ENCODE peak calls at places on chromosomes 16 and 17, in five cellular contexts. One of them, this sample, is unnamed.

GRCh38 chr17:66373944-66374817 is 71.8 kb downstream of the PRKCA start:
- DNase-seq in AG10803: no peak
- DNase-seq in dorsolateral prefrontal cortex: no peak
- DNase-seq in OCI-LY7: no peak
- DNase-seq in CD4-positive, CD25-positive, alpha-beta regulatory T cell: peak; percentile 36
- DNase-seq in this sample: peak; percentile 76

GRCh38 chr16:70804153-70804728 is 3.3 kb upstream of the VAC14 start:
- DNase-seq in CD4-positive, CD25-positive, alpha-beta regulatory T cell: no peak
- DNase-seq in AG10803: peak; percentile 90
- DNase-seq in OCI-LY7: no peak
- DNase-seq in dorsolateral prefrontal cortex: no peak
- DNase-seq in this sample: no peak

GRCh38 chr17:82819015-82819414 is 20.8 kb downstream of the ZNF750 start:
- DNase-seq in dorsolateral prefrontal cortex: no peak
- DNase-seq in CD4-positive, CD25-positive, alpha-beta regulatory T cell: no peak
- DNase-seq in OCI-LY7: peak; percentile 17
- DNase-seq in AG10803: no peak
- DNase-seq in this sample: no peak

GRCh38 chr17:75753514-75754377 is 11.2 kb downstream of the GALK1 start:
- DNase-seq in OCI-LY7: peak; percentile 92
- DNase-seq in dorsolateral prefrontal cortex: peak; percentile 80
- DNase-seq in CD4-positive, CD25-positive, alpha-beta regulatory T cell: peak; percentile 72
- DNase-seq in AG10803: peak; percentile 60
- DNase-seq in this sample: peak; percentile 69

GRCh38 chr16:73056383-73056782 is 8.5 kb upstream of the ZFHX3 start:
- DNase-seq in OCI-LY7: no peak
- DNase-seq in dorsolateral prefrontal cortex: no peak
- DNase-seq in CD4-positive, CD25-positive, alpha-beta regulatory T cell: no peak
- DNase-seq in AG10803: no peak
- DNase-seq in this sample: no peak

GRCh38 chr17:73562896-73563295 is 81.3 kb downstream of the SDK2 start:
- DNase-seq in OCI-LY7: no peak
- DNase-seq in CD4-positive, CD25-positive, alpha-beta regulatory T cell: no peak
- DNase-seq in dorsolateral prefrontal cortex: no peak
- DNase-seq in AG10803: no peak
- DNase-seq in this sample: no peak

GRCh38 chr17:77382356-77382911 is 241.7 kb downstream of the SEC14L1 start:
- DNase-seq in AG10803: no peak
- DNase-seq in OCI-LY7: peak; percentile 85
- DNase-seq in dorsolateral prefrontal cortex: no peak
- DNase-seq in CD4-positive, CD25-positive, alpha-beta regulatory T cell: peak; percentile 62
- DNase-seq in this sample: no peak

GRCh38 chr17:5580367-5580766 is 3.9 kb downstream of the NLRP1 start:
- DNase-seq in AG10803: peak; percentile 73
- DNase-seq in dorsolateral prefrontal cortex: no peak
- DNase-seq in OCI-LY7: no peak
- DNase-seq in CD4-positive, CD25-positive, alpha-beta regulatory T cell: no peak
- DNase-seq in this sample: no peak

GRCh38 chr17:60416368-60416925 is 5.8 kb upstream of the CHCT1 start:
- DNase-seq in AG10803: peak; percentile 28
- DNase-seq in OCI-LY7: no peak
- DNase-seq in dorsolateral prefrontal cortex: no peak
- DNase-seq in CD4-positive, CD25-positive, alpha-beta regulatory T cell: no peak
- DNase-seq in this sample: no peak

GRCh38 chr17:82041139-82041814 is 3.8 kb upstream of the DCXR start:
- DNase-seq in AG10803: no peak
- DNase-seq in dorsolateral prefrontal cortex: no peak
- DNase-seq in OCI-LY7: no peak
- DNase-seq in CD4-positive, CD25-positive, alpha-beta regulatory T cell: no peak
- DNase-seq in this sample: no peak

GRCh38 chr17:55969577-55969976 is 183.7 kb upstream of the ANKFN1 start:
- DNase-seq in OCI-LY7: no peak
- DNase-seq in AG10803: no peak
- DNase-seq in dorsolateral prefrontal cortex: no peak
- DNase-seq in CD4-positive, CD25-positive, alpha-beta regulatory T cell: no peak
- DNase-seq in this sample: no peak

GRCh38 chr17:19645608-19646250 is 2.8 kb upstream of the ALDH3A2 start:
- DNase-seq in dorsolateral prefrontal cortex: no peak
- DNase-seq in CD4-positive, CD25-positive, alpha-beta regulatory T cell: peak; percentile 43
- DNase-seq in AG10803: no peak
- DNase-seq in OCI-LY7: peak; percentile 41
- DNase-seq in this sample: peak; percentile 43

GRCh38 chr16:83187404-83187803 is 560.6 kb downstream of the CDH13 start:
- DNase-seq in AG10803: peak; percentile 62
- DNase-seq in CD4-positive, CD25-positive, alpha-beta regulatory T cell: no peak
- DNase-seq in dorsolateral prefrontal cortex: no peak
- DNase-seq in OCI-LY7: no peak
- DNase-seq in this sample: no peak

GRCh38 chr17:17523001-17523713 is 27.0 kb upstream of the RASD1 start:
- DNase-seq in AG10803: no peak
- DNase-seq in CD4-positive, CD25-positive, alpha-beta regulatory T cell: no peak
- DNase-seq in OCI-LY7: no peak
- DNase-seq in dorsolateral prefrontal cortex: no peak
- DNase-seq in this sample: no peak

GRCh38 chr17:6940186-6940649 is 55.6 kb upstream of the ALOX12 start:
- DNase-seq in AG10803: peak; percentile 41
- DNase-seq in OCI-LY7: no peak
- DNase-seq in CD4-positive, CD25-positive, alpha-beta regulatory T cell: no peak
- DNase-seq in dorsolateral prefrontal cortex: no peak
- DNase-seq in this sample: peak; percentile 12

GRCh38 chr17:64103751-64104364 is 26.1 kb downstream of the ERN1 start:
- DNase-seq in dorsolateral prefrontal cortex: no peak
- DNase-seq in OCI-LY7: peak; percentile 63
- DNase-seq in AG10803: peak; percentile 58
- DNase-seq in CD4-positive, CD25-positive, alpha-beta regulatory T cell: no peak
- DNase-seq in this sample: no peak

GRCh38 chr17:38967290-38967738 is at the start of gene FBXO47:
- DNase-seq in CD4-positive, CD25-positive, alpha-beta regulatory T cell: peak; percentile 73
- DNase-seq in dorsolateral prefrontal cortex: peak; percentile 87
- DNase-seq in OCI-LY7: peak; percentile 93
- DNase-seq in AG10803: peak; percentile 90
- DNase-seq in this sample: peak; percentile 76

GRCh38 chr17:35345926-35346771 is 27.3 kb downstream of the SLFN11 start:
- DNase-seq in dorsolateral prefrontal cortex: no peak
- DNase-seq in OCI-LY7: no peak
- DNase-seq in CD4-positive, CD25-positive, alpha-beta regulatory T cell: peak; percentile 16
- DNase-seq in AG10803: peak; percentile 52
- DNase-seq in this sample: peak; percentile 41

GRCh38 chr17:42531455-42532354 is 4.3 kb upstream of the NAGLU start:
- DNase-seq in AG10803: peak; percentile 54
- DNase-seq in dorsolateral prefrontal cortex: peak; percentile 71
- DNase-seq in CD4-positive, CD25-positive, alpha-beta regulatory T cell: peak; percentile 49
- DNase-seq in OCI-LY7: peak; percentile 32
- DNase-seq in this sample: peak; percentile 50

GRCh38 chr16:67862623-67863583 is 9.9 kb upstream of the EDC4 start:
- DNase-seq in CD4-positive, CD25-positive, alpha-beta regulatory T cell: no peak
- DNase-seq in OCI-LY7: no peak
- DNase-seq in AG10803: peak; percentile 50
- DNase-seq in dorsolateral prefrontal cortex: peak; percentile 84
- DNase-seq in this sample: no peak

GRCh38 chr16:69093974-69094373 is 11.5 kb upstream of the HAS3 start:
- DNase-seq in AG10803: no peak
- DNase-seq in CD4-positive, CD25-positive, alpha-beta regulatory T cell: no peak
- DNase-seq in OCI-LY7: no peak
- DNase-seq in dorsolateral prefrontal cortex: no peak
- DNase-seq in this sample: no peak

GRCh38 chr16:16122264-16122663 is 101.0 kb downstream of the ABCC6 start:
- DNase-seq in AG10803: no peak
- DNase-seq in OCI-LY7: no peak
- DNase-seq in CD4-positive, CD25-positive, alpha-beta regulatory T cell: no peak
- DNase-seq in dorsolateral prefrontal cortex: no peak
- DNase-seq in this sample: no peak

GRCh38 chr17:50689956-50690886 is 17.5 kb downstream of the ANKRD40 start:
- DNase-seq in AG10803: no peak
- DNase-seq in dorsolateral prefrontal cortex: no peak
- DNase-seq in OCI-LY7: no peak
- DNase-seq in CD4-positive, CD25-positive, alpha-beta regulatory T cell: no peak
- DNase-seq in this sample: no peak

GRCh38 chr16:68800257-68800875 is 43.0 kb upstream of the TANGO6 start:
- DNase-seq in AG10803: peak; percentile 81
- DNase-seq in OCI-LY7: peak; percentile 64
- DNase-seq in dorsolateral prefrontal cortex: peak; percentile 51
- DNase-seq in CD4-positive, CD25-positive, alpha-beta regulatory T cell: peak; percentile 58
- DNase-seq in this sample: peak; percentile 18

GRCh38 chr16:68344252-68344651 is 33.4 kb downstream of the PRMT7 start:
- DNase-seq in AG10803: no peak
- DNase-seq in dorsolateral prefrontal cortex: no peak
- DNase-seq in OCI-LY7: no peak
- DNase-seq in CD4-positive, CD25-positive, alpha-beta regulatory T cell: no peak
- DNase-seq in this sample: no peak

GRCh38 chr17:64230551-64231408 is 32.3 kb downstream of the TEX2 start:
- DNase-seq in CD4-positive, CD25-positive, alpha-beta regulatory T cell: no peak
- DNase-seq in AG10803: peak; percentile 96
- DNase-seq in dorsolateral prefrontal cortex: no peak
- DNase-seq in OCI-LY7: no peak
- DNase-seq in this sample: no peak

GRCh38 chr16:4313563-4314531 is 2.0 kb upstream of the GLIS2 start:
- DNase-seq in OCI-LY7: peak; percentile 40
- DNase-seq in dorsolateral prefrontal cortex: no peak
- DNase-seq in AG10803: no peak
- DNase-seq in CD4-positive, CD25-positive, alpha-beta regulatory T cell: no peak
- DNase-seq in this sample: no peak

GRCh38 chr16:81473561-81473960 is 29.0 kb downstream of the CMIP start:
- DNase-seq in CD4-positive, CD25-positive, alpha-beta regulatory T cell: no peak
- DNase-seq in AG10803: no peak
- DNase-seq in OCI-LY7: no peak
- DNase-seq in dorsolateral prefrontal cortex: no peak
- DNase-seq in this sample: no peak

GRCh38 chr17:65558683-65559311 is 2.7 kb downstream of the AXIN2 start:
- DNase-seq in CD4-positive, CD25-positive, alpha-beta regulatory T cell: no peak
- DNase-seq in OCI-LY7: no peak
- DNase-seq in dorsolateral prefrontal cortex: no peak
- DNase-seq in AG10803: no peak
- DNase-seq in this sample: no peak

GRCh38 chr17:55859518-55859917 is 108.7 kb downstream of the PCTP start:
- DNase-seq in dorsolateral prefrontal cortex: no peak
- DNase-seq in OCI-LY7: no peak
- DNase-seq in AG10803: no peak
- DNase-seq in CD4-positive, CD25-positive, alpha-beta regulatory T cell: no peak
- DNase-seq in this sample: no peak

GRCh38 chr16:28609631-28610594 is at the start of gene SULT1A1:
- DNase-seq in AG10803: no peak
- DNase-seq in dorsolateral prefrontal cortex: no peak
- DNase-seq in OCI-LY7: no peak
- DNase-seq in CD4-positive, CD25-positive, alpha-beta regulatory T cell: no peak
- DNase-seq in this sample: no peak
- H3K4me3 ChIP-seq in AG10803: no peak within 1 kb of the TSS
- H3K4me3 ChIP-seq in dorsolateral prefrontal cortex: no peak within 1 kb of the TSS
- H3K4me3 ChIP-seq in OCI-LY7: no peak within 1 kb of the TSS
- H3K4me3 ChIP-seq in CD4-positive, CD25-positive, alpha-beta regulatory T cell: no peak within 1 kb of the TSS
- H3K4me3 ChIP-seq in this sample: no peak within 1 kb of the TSS

GRCh38 chr16:57998992-57999365 is 1.5 kb downstream of the ZNF319 start:
- DNase-seq in CD4-positive, CD25-positive, alpha-beta regulatory T cell: no peak
- DNase-seq in OCI-LY7: no peak
- DNase-seq in dorsolateral prefrontal cortex: no peak
- DNase-seq in AG10803: no peak
- DNase-seq in this sample: no peak
- H3K4me3 ChIP-seq in CD4-positive, CD25-positive, alpha-beta regulatory T cell: peak overlapping the region; percentile 77
- H3K4me3 ChIP-seq in OCI-LY7: peak overlapping the region; percentile 75
- H3K4me3 ChIP-seq in dorsolateral prefrontal cortex: no peak overlapping the region
- H3K4me3 ChIP-seq in AG10803: peak overlapping the region; percentile 71
- H3K4me3 ChIP-seq in this sample: no peak overlapping the region

GRCh38 chr16:1152123-1152638 is 725 bp upstream of the CACNA1H start:
- DNase-seq in dorsolateral prefrontal cortex: no peak
- DNase-seq in OCI-LY7: no peak
- DNase-seq in CD4-positive, CD25-positive, alpha-beta regulatory T cell: peak; percentile 51
- DNase-seq in AG10803: no peak
- DNase-seq in this sample: peak; percentile 70
- H3K4me3 ChIP-seq in dorsolateral prefrontal cortex: peak overlapping the region; percentile 44
- H3K4me3 ChIP-seq in OCI-LY7: no peak overlapping the region
- H3K4me3 ChIP-seq in CD4-positive, CD25-positive, alpha-beta regulatory T cell: no peak overlapping the region
- H3K4me3 ChIP-seq in AG10803: no peak overlapping the region
- H3K4me3 ChIP-seq in this sample: no peak overlapping the region

GRCh38 chr17:2053380-2054261 is 1.3 kb upstream of the HIC1 start:
- DNase-seq in CD4-positive, CD25-positive, alpha-beta regulatory T cell: peak; percentile 76
- DNase-seq in AG10803: peak; percentile 76
- DNase-seq in OCI-LY7: peak; percentile 77
- DNase-seq in dorsolateral prefrontal cortex: peak; percentile 84
- DNase-seq in this sample: peak; percentile 82
- H3K4me3 ChIP-seq in CD4-positive, CD25-positive, alpha-beta regulatory T cell: peak overlapping the region; percentile 40
- H3K4me3 ChIP-seq in AG10803: peak overlapping the region; percentile 65
- H3K4me3 ChIP-seq in OCI-LY7: peak overlapping the region; percentile 68
- H3K4me3 ChIP-seq in dorsolateral prefrontal cortex: peak overlapping the region; percentile 57
- H3K4me3 ChIP-seq in this sample: peak overlapping the region; percentile 47